ENCODE peak calls at places on chromosomes 4 and X, in six cellular contexts. J is DND-41, L is fibroblast of lung, A is SK-N-SH, P is NT2/D1, B is neuronal stem cell. W is an unnamed sample.

GRCh38 chrX:139825618-139826017 is 107.2 kb downstream of the ATP11C start:
- DNase-seq in J (no peak), B (no peak), L (no peak), P (no peak), A (no peak), W (no peak)

GRCh38 chr4:15078682-15079642 is 76.7 kb downstream of the CPEB2 start:
- DNase-seq in P (no peak), L (peak), J (no peak), A (no peak), B (no peak), W (peak)

GRCh38 chrX:75784689-75785491 is at the start of gene MAGEE2:
- DNase-seq in A (peak), P (no peak), J (no peak), B (no peak), L (no peak), W (no peak)

GRCh38 chr4:46839128-46839527 is 69.9 kb downstream of the COX7B2 start:
- DNase-seq in A (no peak), B (peak), L (no peak), P (peak), J (no peak), W (no peak)

GRCh38 chr4:71524746-71525145 is 185.9 kb downstream of the SLC4A4 start:
- DNase-seq in L (no peak), A (no peak), J (no peak), P (no peak), B (no peak), W (no peak)

GRCh38 chr4:36288727-36289126 is 7.3 kb downstream of the DTHD1 start:
- DNase-seq in P (no peak), L (no peak), B (no peak), J (no peak), A (no peak), W (peak)

GRCh38 chr4:73620115-73620792 is at the start of gene RASSF6:
- DNase-seq in A (no peak), P (peak), L (no peak), J (no peak), B (peak), W (peak)

GRCh38 chr4:104015680-104016079 is 295.9 kb upstream of the TACR3 start:
- DNase-seq in P (no peak), A (no peak), J (no peak), L (no peak), B (no peak), W (no peak)

GRCh38 chr4:150491132-150492049 is 90.6 kb upstream of the MAB21L2 start:
- DNase-seq in B (no peak), J (no peak), P (no peak), L (no peak), A (no peak), W (no peak)

GRCh38 chr4:19309365-19309764 is 942.3 kb upstream of the SLIT2 start:
- DNase-seq in J (no peak), B (no peak), P (no peak), L (peak), A (no peak), W (peak)

GRCh38 chr4:8775751-8776355 is 95.8 kb downstream of the HMX1 start:
- DNase-seq in L (no peak), P (no peak), B (no peak), A (no peak), J (no peak), W (no peak)

GRCh38 chr4:40626183-40626990 is 3.3 kb downstream of the RBM47 start:
- DNase-seq in L (no peak), A (no peak), P (no peak), J (no peak), B (no peak), W (peak)

GRCh38 chr4:186249785-186250739 is 15.9 kb upstream of the F11 start:
- DNase-seq in P (peak), A (no peak), B (no peak), L (peak), J (no peak), W (peak)

GRCh38 chr4:6333301-6334202 is 63.9 kb downstream of the WFS1 start:
- DNase-seq in B (no peak), J (no peak), A (no peak), P (no peak), L (peak), W (no peak)

GRCh38 chrX:11367609-11368430 is 74.6 kb downstream of the AMELX start:
- DNase-seq in L (peak), J (no peak), P (no peak), A (no peak), B (no peak), W (no peak)

GRCh38 chr4:145709843-145710242 is 29.9 kb downstream of the C4orf51 start:
- DNase-seq in L (peak), J (no peak), A (no peak), P (no peak), B (no peak), W (peak)

GRCh38 chrX:13366698-13367097 is 46.8 kb upstream of the ATXN3L start:
- DNase-seq in B (no peak), J (no peak), P (no peak), L (no peak), A (no peak), W (no peak)

GRCh38 chrX:34917146-34917545 is 25.4 kb upstream of the FAM47B start:
- DNase-seq in B (no peak), P (no peak), J (no peak), L (peak), A (no peak), W (no peak)

GRCh38 chr4:168560184-168560834 is 63.5 kb downstream of the PALLD start:
- DNase-seq in J (no peak), B (no peak), P (no peak), L (peak), A (no peak), W (peak)

GRCh38 chr4:149983931-149984330 is 94.3 kb upstream of the DCLK2 start:
- DNase-seq in J (no peak), P (no peak), L (no peak), A (no peak), B (no peak), W (no peak)

GRCh38 chr4:77579406-77580076 is 26.1 kb upstream of the CXCL13 start:
- DNase-seq in P (no peak), B (no peak), A (no peak), L (peak), J (no peak), W (peak)

GRCh38 chrX:48923771-48924170 is 4.9 kb upstream of the PIM2 start:
- DNase-seq in J (no peak), P (no peak), B (no peak), L (no peak), A (no peak), W (no peak)
- H3K9ac ChIP-seq in J (no peak), P (no peak), B (no peak), L (no peak), A (no peak), W (no peak)

GRCh38 chrX:49231333-49232000 is 1.7 kb downstream of the CACNA1F start:
- DNase-seq in J (no peak), B (no peak), L (no peak), A (no peak), P (no peak), W (no peak)
- H3K9ac ChIP-seq in J (no peak), B (no peak), L (no peak), A (no peak), P (peak), W (no peak)

GRCh38 chrX:73850124-73851013 is 287.4 kb downstream of the CHIC1 start:
- DNase-seq in L (peak), P (peak), J (no peak), B (no peak), A (peak), W (peak)

GRCh38 chrX:73847991-73848390 is 285.0 kb downstream of the CHIC1 start:
- DNase-seq in A (no peak), J (no peak), L (no peak), P (no peak), B (no peak), W (no peak)

GRCh38 chrX:73852022-73852421 is 289.0 kb downstream of the CHIC1 start:
- DNase-seq in L (no peak), J (no peak), P (no peak), A (no peak), B (no peak), W (no peak)

GRCh38 chrX:73849054-73849453 is 286.1 kb downstream of the CHIC1 start:
- DNase-seq in L (no peak), P (no peak), J (no peak), A (no peak), B (peak), W (no peak)

GRCh38 chrX:73851014-73852009 is 288.3 kb downstream of the CHIC1 start:
- DNase-seq in A (peak), L (no peak), P (no peak), J (no peak), B (no peak), W (peak)
- H3K9ac ChIP-seq in A (peak), L (peak), P (no peak), J (no peak), B (no peak), W (no peak)

DNA sequence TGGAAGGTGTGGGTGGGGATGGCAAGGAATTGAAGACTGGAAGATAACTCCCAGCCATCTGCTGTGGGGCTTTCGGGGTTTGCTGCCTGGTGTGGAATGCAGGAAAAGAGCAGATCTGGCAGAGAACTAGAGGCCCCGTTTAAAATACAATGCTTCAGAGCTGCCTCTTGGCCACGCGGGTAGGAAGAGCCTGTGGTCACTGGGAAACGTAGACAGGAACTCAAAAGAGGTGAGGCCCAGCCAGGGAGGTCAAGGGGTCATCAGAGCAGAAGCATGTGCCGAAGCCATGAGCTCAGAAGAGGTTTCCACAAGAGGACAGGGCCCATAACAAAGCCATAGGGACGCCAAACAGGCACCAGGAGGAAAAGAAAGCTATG is 14.5 kb upstream of the STS start:
- DNase-seq in L (no peak), A (no peak), B (no peak), J (no peak), P (no peak), W (peak)
- H3K9ac ChIP-seq in L (no peak), A (no peak), B (no peak), J (no peak), P (no peak), W (no peak)

W was measured in astrocyte.